ENCODE peak calls at places on chromosomes 16 and 17, in four cellular contexts. One of them, this sample, is unnamed.

GRCh38 chr16:4664538-4665418 is 28.6 kb upstream of the NUDT16L1 start:
- DNase-seq in body of pancreas: peak; percentile 56
- DNase-seq in H54: no peak
- DNase-seq in right lobe of liver: peak; percentile 94
- DNase-seq in this sample: peak; percentile 45

GRCh38 chr16:84605339-84605848 is 12.5 kb downstream of the COTL1 start:
- DNase-seq in body of pancreas: no peak
- DNase-seq in H54: no peak
- DNase-seq in right lobe of liver: no peak
- DNase-seq in this sample: no peak

GRCh38 chr16:89193021-89193575 is 7.2 kb downstream of the SLC22A31 start:
- DNase-seq in body of pancreas: peak; percentile 51
- DNase-seq in H54: peak; percentile 87
- DNase-seq in right lobe of liver: peak; percentile 52
- DNase-seq in this sample: peak; percentile 48

GRCh38 chr17:55200904-55201608 is 63.7 kb upstream of the HLF start:
- DNase-seq in body of pancreas: no peak
- DNase-seq in H54: no peak
- DNase-seq in right lobe of liver: no peak
- DNase-seq in this sample: no peak

GRCh38 chr16:81866820-81867440 is 87.8 kb downstream of the PLCG2 start:
- DNase-seq in body of pancreas: peak; percentile 48
- DNase-seq in H54: no peak
- DNase-seq in right lobe of liver: peak; percentile 71
- DNase-seq in this sample: peak; percentile 82

GRCh38 chr17:74785096-74785980 is 9.2 kb upstream of the NAT9 start:
- DNase-seq in body of pancreas: no peak
- DNase-seq in H54: no peak
- DNase-seq in right lobe of liver: no peak
- DNase-seq in this sample: no peak

GRCh38 chr16:57464523-57464922 is 2.0 kb downstream of the POLR2C start:
- DNase-seq in body of pancreas: no peak
- DNase-seq in H54: no peak
- DNase-seq in right lobe of liver: no peak
- DNase-seq in this sample: no peak

GRCh38 chr17:70098030-70098429 is 23.0 kb downstream of the KCNJ16 start:
- DNase-seq in body of pancreas: no peak
- DNase-seq in H54: no peak
- DNase-seq in right lobe of liver: no peak
- DNase-seq in this sample: no peak

GRCh38 chr16:56993204-56993603 is 3.8 kb downstream of the NLRC5 start:
- DNase-seq in body of pancreas: no peak
- DNase-seq in H54: no peak
- DNase-seq in right lobe of liver: no peak
- DNase-seq in this sample: no peak

GRCh38 chr17:41301204-41301790 is 1.4 kb downstream of the KRTAP29-1 start:
- DNase-seq in body of pancreas: no peak
- DNase-seq in H54: no peak
- DNase-seq in right lobe of liver: no peak
- DNase-seq in this sample: no peak

GRCh38 chr16:57700801-57701551 is 6.4 kb downstream of the DRC7 start:
- DNase-seq in body of pancreas: no peak
- DNase-seq in H54: no peak
- DNase-seq in right lobe of liver: no peak
- DNase-seq in this sample: no peak

DNA sequence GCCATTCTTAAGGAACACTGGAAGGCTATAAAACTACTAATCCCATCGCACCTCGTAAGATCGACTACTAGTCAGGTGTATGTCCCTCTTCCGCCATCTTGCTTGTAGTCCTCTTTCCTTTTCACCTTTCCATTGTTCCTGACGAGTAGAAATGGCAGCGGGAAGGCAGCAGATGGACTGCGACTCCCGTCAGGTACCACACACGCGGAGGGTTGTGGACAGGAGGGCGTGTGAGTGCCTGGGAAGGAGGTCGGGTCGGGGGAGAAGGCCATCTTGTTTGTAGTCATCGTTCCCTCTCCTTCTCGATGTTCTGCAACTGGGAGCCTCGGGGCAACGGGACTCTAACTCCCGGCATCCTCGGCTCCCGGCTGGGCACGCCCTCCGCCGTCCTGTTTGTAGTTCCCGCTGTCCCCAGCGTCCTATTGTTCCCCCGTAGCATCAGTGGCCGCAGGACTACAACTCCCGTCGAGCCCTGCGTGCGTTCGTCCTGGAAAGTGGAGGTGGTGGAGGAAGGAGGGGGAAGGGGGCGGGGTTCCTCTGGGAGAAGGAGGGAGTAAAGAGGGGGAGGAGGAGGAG is 324 bp upstream of the FBXL19 start:
- DNase-seq in body of pancreas: peak; percentile 99
- DNase-seq in H54: peak; percentile 92
- DNase-seq in right lobe of liver: peak; percentile 100
- DNase-seq in this sample: peak; percentile 100
- TF ChIP-seq POLR2A in body of pancreas: peak; percentile 60
- TF ChIP-seq POLR2A in H54: peak; percentile 15
- TF ChIP-seq POLR2A in right lobe of liver: peak; percentile 61
- TF ChIP-seq POLR2A in this sample: peak; percentile 76

GRCh38 chr17:62652251-62653001 is 25.0 kb downstream of the MRC2 start:
- DNase-seq in body of pancreas: peak; percentile 78
- DNase-seq in H54: peak; percentile 92
- DNase-seq in right lobe of liver: peak; percentile 90
- DNase-seq in this sample: peak; percentile 54
- TF ChIP-seq POLR2A in body of pancreas: peak; percentile 61
- TF ChIP-seq POLR2A in H54: peak; percentile 44
- TF ChIP-seq POLR2A in right lobe of liver: peak; percentile 75
- TF ChIP-seq POLR2A in this sample: no peak

GRCh38 chr16:719815-720506 is 985 bp upstream of the ANTKMT start:
- DNase-seq in body of pancreas: no peak
- DNase-seq in H54: peak; percentile 89
- DNase-seq in right lobe of liver: no peak
- DNase-seq in this sample: no peak

GRCh38 chr16:720507-720989 is 398 bp upstream of the ANTKMT start:
- DNase-seq in body of pancreas: peak; percentile 40
- DNase-seq in H54: no peak
- DNase-seq in right lobe of liver: no peak
- DNase-seq in this sample: no peak

GRCh38 chr16:717651-718245 is 2.8 kb downstream of the METRN start:
- DNase-seq in body of pancreas: no peak
- DNase-seq in H54: no peak
- DNase-seq in right lobe of liver: no peak
- DNase-seq in this sample: no peak

GRCh38 chr16:718389-718788 is 2.6 kb upstream of the ANTKMT start:
- DNase-seq in body of pancreas: no peak
- DNase-seq in H54: no peak
- DNase-seq in right lobe of liver: no peak
- DNase-seq in this sample: peak; percentile 61

GRCh38 chr16:718922-719321 is 2.0 kb upstream of the ANTKMT start:
- DNase-seq in body of pancreas: no peak
- DNase-seq in H54: no peak
- DNase-seq in right lobe of liver: no peak
- DNase-seq in this sample: no peak
- TF ChIP-seq POLR2A in body of pancreas: no peak
- TF ChIP-seq POLR2A in H54: no peak
- TF ChIP-seq POLR2A in right lobe of liver: no peak
- TF ChIP-seq POLR2A in this sample: no peak

DNA sequence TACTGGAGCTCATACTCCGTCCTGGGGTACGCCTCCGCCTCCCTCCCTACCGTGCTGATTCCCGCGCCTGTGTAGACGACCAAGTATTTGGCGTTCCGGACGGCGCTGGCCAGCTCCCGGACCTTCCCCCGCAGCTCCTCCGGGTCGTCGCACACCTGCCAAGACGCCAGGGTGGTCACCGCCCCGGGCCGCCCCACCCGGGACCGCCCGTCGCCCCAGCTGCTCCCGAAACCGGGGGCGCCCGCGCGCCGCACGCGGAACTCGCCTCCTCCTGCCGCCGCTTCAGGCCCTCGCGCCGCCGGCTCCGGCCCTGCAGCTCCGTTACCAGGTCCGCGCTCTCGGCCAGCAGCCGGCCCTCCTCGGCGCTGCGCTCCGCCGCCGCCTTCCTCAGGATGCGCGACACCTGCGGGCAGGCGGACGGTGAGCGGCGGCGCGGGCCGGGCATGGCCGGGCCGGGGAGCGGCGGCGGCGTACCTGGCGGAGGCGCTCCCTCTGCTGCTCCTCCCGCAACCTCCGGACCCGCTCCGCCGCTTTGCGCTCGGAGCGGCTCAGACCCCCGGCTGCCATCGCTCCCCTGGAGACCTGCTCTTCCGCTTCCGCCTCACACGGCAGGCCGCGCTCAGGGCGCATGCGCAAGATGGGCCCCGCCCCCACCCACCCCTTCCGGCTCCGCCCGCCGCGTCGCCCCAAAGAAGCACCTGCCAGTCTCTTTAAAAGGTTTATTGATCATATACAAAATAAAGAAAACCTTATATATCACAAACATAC is at the start of gene SIRT7:
- DNase-seq in body of pancreas: peak; percentile 74
- DNase-seq in H54: peak; percentile 97
- DNase-seq in right lobe of liver: peak; percentile 81
- DNase-seq in this sample: peak; percentile 61
- TF ChIP-seq POLR2A in body of pancreas: peak; percentile 56
- TF ChIP-seq POLR2A in H54: peak; percentile 65
- TF ChIP-seq POLR2A in right lobe of liver: peak; percentile 64
- TF ChIP-seq POLR2A in this sample: no peak

GRCh38 chr17:31523862-31524730 is 132.6 kb downstream of the RAB11FIP4 start:
- DNase-seq in body of pancreas: no peak
- DNase-seq in H54: no peak
- DNase-seq in right lobe of liver: no peak
- DNase-seq in this sample: no peak

GRCh38 chr17:31521632-31522283 is 130.3 kb downstream of the RAB11FIP4 start:
- DNase-seq in body of pancreas: no peak
- DNase-seq in H54: no peak
- DNase-seq in right lobe of liver: no peak
- DNase-seq in this sample: no peak

GRCh38 chr17:31524926-31525800 is 133.7 kb downstream of the RAB11FIP4 start:
- DNase-seq in body of pancreas: peak; percentile 90
- DNase-seq in H54: peak; percentile 69
- DNase-seq in right lobe of liver: peak; percentile 92
- DNase-seq in this sample: peak; percentile 88

GRCh38 chr17:31522987-31523495 is 131.6 kb downstream of the RAB11FIP4 start:
- DNase-seq in body of pancreas: no peak
- DNase-seq in H54: no peak
- DNase-seq in right lobe of liver: no peak
- DNase-seq in this sample: no peak

GRCh38 chr17:31522284-31522931 is 130.9 kb downstream of the RAB11FIP4 start:
- DNase-seq in body of pancreas: no peak
- DNase-seq in H54: no peak
- DNase-seq in right lobe of liver: peak; percentile 78
- DNase-seq in this sample: no peak
- TF ChIP-seq POLR2A in body of pancreas: no peak
- TF ChIP-seq POLR2A in H54: no peak
- TF ChIP-seq POLR2A in right lobe of liver: no peak
- TF ChIP-seq POLR2A in this sample: no peak

DNA sequence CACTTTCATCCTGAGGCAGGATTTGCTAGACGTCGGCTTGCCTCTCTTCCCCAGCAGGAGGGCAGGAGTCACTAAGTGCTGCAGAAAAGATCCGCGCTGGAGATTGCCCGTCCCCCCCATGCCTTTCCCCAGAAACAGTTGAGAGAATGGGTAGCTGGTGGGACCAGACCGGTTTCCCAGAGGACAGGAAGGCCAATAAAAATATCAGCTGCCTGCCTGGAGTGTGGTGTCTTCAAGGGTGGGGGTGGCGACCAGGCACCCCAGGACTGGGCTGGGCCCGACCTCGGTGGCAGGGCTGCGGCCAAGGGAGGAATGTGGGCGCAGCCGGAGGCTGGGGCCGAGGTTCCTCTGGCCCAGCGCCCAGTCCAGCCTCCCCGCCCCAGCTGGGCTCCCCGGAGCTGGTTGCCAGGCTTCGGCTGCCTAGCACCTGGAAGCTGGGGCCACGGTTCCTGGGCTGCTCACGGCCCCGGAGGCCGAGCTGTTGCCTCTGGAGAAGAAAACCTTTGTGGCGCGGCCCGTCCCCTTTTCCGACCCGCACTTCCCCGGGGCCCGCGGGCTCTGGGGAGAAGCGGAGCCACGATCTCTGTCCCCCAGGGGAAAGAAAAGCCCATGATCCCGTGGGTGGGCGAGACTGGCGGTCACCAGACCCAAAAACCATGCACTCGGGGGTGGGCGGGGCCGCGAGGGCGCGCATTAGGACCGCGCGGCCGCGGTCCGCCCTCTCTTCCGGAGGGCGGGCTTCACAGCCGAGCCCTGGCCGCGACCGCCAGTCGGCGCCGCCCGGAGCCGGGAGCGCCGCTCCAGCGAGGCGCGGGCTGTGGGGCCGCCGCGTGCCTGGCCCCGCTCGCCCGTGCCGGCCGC is at the start of gene TRAF4:
- DNase-seq in body of pancreas: peak; percentile 79
- DNase-seq in H54: peak; percentile 97
- DNase-seq in right lobe of liver: peak; percentile 82
- DNase-seq in this sample: peak; percentile 77
- TF ChIP-seq POLR2A in body of pancreas: peak; percentile 22
- TF ChIP-seq POLR2A in H54: peak; percentile 100
- TF ChIP-seq POLR2A in right lobe of liver: peak; percentile 99
- TF ChIP-seq POLR2A in this sample: peak; percentile 91